ENCODE peak calls at places on chromosomes 4 and X, in eight cellular contexts. A, N, O, S, Z, B, I and D are unnamed samples.

GRCh38 chr4:124433500-124433899 is 279.0 kb downstream of the ANKRD50 start:
- DNase-seq in A (no peak), N (no peak), O (no peak), S (no peak), Z (no peak), B (no peak), I (no peak), D (peak; percentile 76)

GRCh38 chrX:94288325-94288724 is 614.3 kb downstream of the FAM133A start:
- DNase-seq in A (no peak), N (no peak), O (no peak), S (no peak), Z (no peak), B (no peak), I (no peak), D (no peak)

GRCh38 chr4:40887690-40888089 is 137.9 kb downstream of the NSUN7 start:
- DNase-seq in A (no peak), N (no peak), O (no peak), S (no peak), Z (no peak), B (no peak), I (no peak), D (no peak)

GRCh38 chr4:110046588-110047049 is 133.9 kb downstream of the EGF start:
- DNase-seq in A (peak; percentile 10), N (no peak), O (peak; percentile 11), S (no peak), Z (no peak), B (no peak), I (no peak), D (no peak)

GRCh38 chr4:38979081-38979480 is 53.1 kb downstream of the TMEM156 start:
- DNase-seq in A (no peak), N (no peak), O (no peak), S (no peak), Z (no peak), B (no peak), I (no peak), D (no peak)

GRCh38 chr4:149788286-149788685 is 27.4 kb downstream of the IQCM start:
- DNase-seq in A (no peak), N (no peak), O (no peak), S (no peak), Z (no peak), B (no peak), I (no peak), D (no peak)

GRCh38 chrX:24838624-24839023 is 144.9 kb downstream of the POLA1 start:
- DNase-seq in A (no peak), N (no peak), O (peak; percentile 7), S (peak; percentile 1), Z (no peak), B (no peak), I (peak; percentile 47), D (peak; percentile 42)

GRCh38 chr4:100061835-100062234 is 111.8 kb upstream of the H2AZ1 start:
- DNase-seq in A (no peak), N (no peak), O (no peak), S (no peak), Z (no peak), B (no peak), I (no peak), D (no peak)

GRCh38 chrX:7278356-7278755 is 130.4 kb upstream of the PUDP start:
- DNase-seq in A (no peak), N (no peak), O (no peak), S (no peak), Z (no peak), B (no peak), I (no peak), D (no peak)

GRCh38 chr4:26490111-26490979 is at the start of gene CCKAR:
- DNase-seq in A (no peak), N (no peak), O (peak; percentile 56), S (no peak), Z (no peak), B (no peak), I (no peak), D (no peak)

GRCh38 chr4:66574145-66574978 is 904.1 kb upstream of the EPHA5 start:
- DNase-seq in A (no peak), N (no peak), O (no peak), S (no peak), Z (no peak), B (no peak), I (no peak), D (no peak)

GRCh38 chrX:102651968-102652744 is 873 bp downstream of the GPRASP1 start:
- DNase-seq in A (no peak), N (peak; percentile 47), O (peak; percentile 52), S (no peak), Z (no peak), B (no peak), I (no peak), D (peak; percentile 18)

GRCh38 chr4:27474691-27475090 is 614.0 kb downstream of the STIM2 start:
- DNase-seq in A (no peak), N (no peak), O (no peak), S (no peak), Z (no peak), B (no peak), I (no peak), D (no peak)

GRCh38 chrX:19924285-19924684 is 36.9 kb upstream of the SH3KBP1 start:
- DNase-seq in A (no peak), N (no peak), O (no peak), S (no peak), Z (no peak), B (no peak), I (no peak), D (no peak)

GRCh38 chr4:70670332-70671014 is 4.2 kb upstream of the JCHAIN start:
- DNase-seq in A (no peak), N (no peak), O (no peak), S (no peak), Z (no peak), B (no peak), I (no peak), D (no peak)

GRCh38 chr4:142226014-142226413 is 589.6 kb downstream of the IL15 start:
- DNase-seq in A (no peak), N (no peak), O (no peak), S (no peak), Z (no peak), B (no peak), I (no peak), D (no peak)

GRCh38 chrX:29858714-29859113 is 356.6 kb upstream of the MAGEB2 start:
- DNase-seq in A (no peak), N (no peak), O (no peak), S (no peak), Z (no peak), B (no peak), I (no peak), D (no peak)

GRCh38 chrX:40908026-40908425 is 172.7 kb upstream of the MED14 start:
- DNase-seq in A (no peak), N (no peak), O (no peak), S (no peak), Z (no peak), B (no peak), I (no peak), D (peak; percentile 28)

GRCh38 chr4:2797545-2798305 is 4.8 kb downstream of the SH3BP2 start:
- DNase-seq in A (no peak), N (no peak), O (peak; percentile 79), S (no peak), Z (no peak), B (no peak), I (no peak), D (no peak)

GRCh38 chr4:176444741-176445140 is 125.0 kb downstream of the SPCS3 start:
- DNase-seq in A (no peak), N (no peak), O (no peak), S (no peak), Z (no peak), B (no peak), I (no peak), D (no peak)

GRCh38 chr4:39446842-39447573 is 11.7 kb downstream of the RPL9 start:
- DNase-seq in A (no peak), N (peak; percentile 80), O (no peak), S (peak; percentile 48), Z (no peak), B (no peak), I (no peak), D (peak; percentile 69)

GRCh38 chr4:182143822-182144620 is 99.2 kb upstream of the TENM3 start:
- DNase-seq in A (no peak), N (peak; percentile 81), O (peak; percentile 84), S (no peak), Z (no peak), B (no peak), I (no peak), D (no peak)

DNA sequence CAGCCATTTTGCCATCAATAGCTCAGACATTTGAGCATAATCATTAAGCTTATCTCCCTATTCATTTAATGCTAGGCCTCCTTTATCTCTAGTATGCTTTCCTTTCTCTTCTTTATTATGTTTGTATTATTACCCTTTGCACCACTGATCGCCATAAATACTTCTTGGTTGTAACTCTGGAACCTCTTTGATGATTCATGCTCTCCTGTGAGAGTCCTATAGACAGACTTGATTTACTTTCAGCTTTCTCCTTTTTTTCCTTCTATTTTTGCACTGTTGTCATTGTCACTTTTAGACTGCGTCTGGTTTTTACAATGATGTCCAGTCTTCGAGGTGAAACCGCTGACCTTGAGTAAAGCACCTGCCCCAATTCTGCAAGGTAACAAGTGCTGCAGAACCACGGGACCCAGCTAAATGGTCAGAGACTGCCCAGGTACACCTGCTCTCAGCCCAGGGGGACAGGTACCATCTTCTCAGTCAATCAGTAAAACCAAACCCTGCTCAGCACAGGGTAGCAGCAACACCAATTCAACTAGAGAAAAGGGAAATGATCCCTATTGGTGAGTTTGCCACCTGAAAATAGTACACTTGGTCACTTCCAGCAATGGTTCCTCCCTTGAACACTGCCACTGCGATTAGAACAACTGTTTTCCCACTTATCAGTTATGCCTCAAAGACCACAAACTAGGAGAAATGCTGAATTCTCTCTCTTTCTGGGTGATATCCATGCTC is 125.1 kb downstream of the MAML3 start:
- DNase-seq in A (no peak), N (no peak), O (no peak), S (no peak), Z (no peak), B (no peak), I (no peak), D (no peak)
- H3K9ac ChIP-seq in A (no peak overlapping the region), N (no peak overlapping the region), O (no peak overlapping the region), S (no peak overlapping the region), Z (no peak overlapping the region), B (no peak overlapping the region), I (no peak overlapping the region), D (no peak overlapping the region)

GRCh38 chr4:87005690-87006461 is 71.1 kb downstream of the AFF1 start:
- DNase-seq in A (no peak), N (no peak), O (peak; percentile 28), S (peak; percentile 51), Z (no peak), B (no peak), I (no peak), D (peak; percentile 44)
- TF ChIP-seq POLR2AphosphoS5 in A (no peak), N (no peak), O (no peak), S (peak; percentile 35), Z (no peak), B (no peak), I (no peak), D (no peak)

GRCh38 chr4:15552557-15553362 is 83.1 kb downstream of the CC2D2A start:
- DNase-seq in A (no peak), N (no peak), O (no peak), S (no peak), Z (no peak), B (no peak), I (no peak), D (no peak)
- H3K9ac ChIP-seq in A (no peak overlapping the region), N (no peak overlapping the region), O (no peak overlapping the region), S (no peak overlapping the region), Z (no peak overlapping the region), B (no peak overlapping the region), I (no peak overlapping the region), D (no peak overlapping the region)

DNA sequence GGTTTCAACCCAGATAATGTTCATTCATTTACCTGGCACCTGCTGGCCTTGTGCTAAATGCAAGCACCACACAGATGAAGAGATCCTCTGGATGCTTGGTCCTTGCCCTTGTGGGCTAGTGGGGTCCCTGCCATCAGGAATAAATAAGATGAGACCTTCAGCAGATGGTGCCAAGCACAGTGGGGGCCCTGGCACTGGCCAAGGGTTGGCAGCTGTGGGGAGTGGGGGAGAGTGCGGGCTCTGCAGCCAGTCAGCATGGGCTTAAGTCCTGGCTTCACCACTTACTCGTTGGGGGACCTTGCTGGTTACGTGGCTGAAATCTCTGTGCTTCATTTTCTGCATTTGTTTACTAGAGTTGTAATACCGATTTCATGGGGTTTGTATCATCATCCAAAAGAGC is 6.9 kb downstream of the LAP3 start:
- DNase-seq in A (no peak), N (no peak), O (no peak), S (no peak), Z (no peak), B (no peak), I (no peak), D (no peak)
- TF ChIP-seq POLR2AphosphoS5 in A (no peak), N (no peak), O (no peak), S (no peak), Z (no peak), B (no peak), I (no peak), D (no peak)